ENCODE peak calls at places on chromosomes 3 and 15, in seven cellular contexts. E is dorsolateral prefrontal cortex, U is hepatocyte, V is adrenal gland, S is C1 segment of cervical spinal cord, Q is adipocyte, H is brain microvascular endothelial cell. N is an unnamed sample.

GRCh38 chr3:191762323-191762960 is 301.5 kb downstream of the PYDC2 start:
- DNase-seq in E (no peak), U (peak; percentile 58), V (peak; percentile 26), S (no peak), Q (peak; percentile 9), H (no peak), N (no peak)

GRCh38 chr3:40379674-40380306 is 7.2 kb upstream of the ENTPD3 start:
- DNase-seq in E (no peak), U (no peak), V (no peak), S (no peak), Q (no peak), H (no peak), N (no peak)

GRCh38 chr3:174270841-174271240 is 588.3 kb upstream of the NAALADL2 start:
- DNase-seq in E (no peak), U (peak; percentile 6), V (no peak), S (no peak), Q (peak; percentile 88), H (peak; percentile 67), N (no peak)

GRCh38 chr15:62067448-62068044 is 769 bp downstream of the C2CD4A start:
- DNase-seq in E (peak; percentile 52), U (peak; percentile 28), V (peak; percentile 31), S (no peak), Q (peak; percentile 32), H (no peak), N (peak; percentile 21)

GRCh38 chr3:150599611-150600297 is 3.4 kb upstream of the SELENOT start:
- DNase-seq in E (no peak), U (no peak), V (peak; percentile 63), S (no peak), Q (no peak), H (peak; percentile 87), N (no peak)

GRCh38 chr15:57037548-57037947 is 119.1 kb downstream of the TCF12 start:
- DNase-seq in E (no peak), U (no peak), V (no peak), S (no peak), Q (no peak), H (no peak), N (no peak)

GRCh38 chr15:68479406-68479805 is 47.4 kb upstream of the ITGA11 start:
- DNase-seq in E (no peak), U (peak; percentile 50), V (no peak), S (no peak), Q (peak; percentile 84), H (peak; percentile 80), N (peak; percentile 45)

GRCh38 chr15:90879730-90880366 is 4.5 kb upstream of the FES start:
- DNase-seq in E (no peak), U (no peak), V (no peak), S (no peak), Q (no peak), H (no peak), N (no peak)

GRCh38 chr3:4821975-4822374 is 157.3 kb upstream of the BHLHE40 start:
- DNase-seq in E (no peak), U (no peak), V (peak; percentile 23), S (no peak), Q (no peak), H (no peak), N (no peak)

GRCh38 chr15:52018244-52018643 is 775 bp upstream of the MAPK6 start:
- DNase-seq in E (no peak), U (no peak), V (no peak), S (no peak), Q (peak; percentile 39), H (no peak), N (no peak)

GRCh38 chr3:138452491-138452890 is 18.1 kb downstream of the ESYT3 start:
- DNase-seq in E (peak; percentile 11), U (no peak), V (no peak), S (no peak), Q (no peak), H (no peak), N (no peak)

GRCh38 chr15:98599911-98600685 is 48.2 kb upstream of the IGF1R start:
- DNase-seq in E (no peak), U (peak; percentile 45), V (peak; percentile 62), S (peak; percentile 2), Q (peak; percentile 46), H (peak; percentile 59), N (peak; percentile 66)

GRCh38 chr15:92061511-92062200 is 208.1 kb downstream of the SLCO3A1 start:
- DNase-seq in E (no peak), U (no peak), V (no peak), S (no peak), Q (no peak), H (no peak), N (no peak)

GRCh38 chr3:181952221-181952620 is 240.5 kb downstream of the SOX2 start:
- DNase-seq in E (no peak), U (no peak), V (no peak), S (no peak), Q (no peak), H (no peak), N (no peak)

GRCh38 chr15:42461261-42461660 is 29.7 kb downstream of the ZNF106 start:
- DNase-seq in E (no peak), U (no peak), V (no peak), S (no peak), Q (no peak), H (no peak), N (no peak)

GRCh38 chr3:52052831-52053306 is 3.5 kb downstream of the DUSP7 start:
- DNase-seq in E (peak; percentile 84), U (peak; percentile 65), V (peak; percentile 81), S (peak; percentile 63), Q (peak; percentile 86), H (peak; percentile 75), N (peak; percentile 38)

GRCh38 chr15:47027322-47027946 is 689.9 kb upstream of the SEMA6D start:
- DNase-seq in E (no peak), U (peak; percentile 17), V (no peak), S (no peak), Q (no peak), H (no peak), N (no peak)

GRCh38 chr3:71355862-71356261 is 227.7 kb downstream of the FOXP1 start:
- DNase-seq in E (no peak), U (no peak), V (no peak), S (no peak), Q (no peak), H (no peak), N (no peak)

GRCh38 chr3:13424111-13424844 is 4.2 kb upstream of the NUP210 start:
- DNase-seq in E (no peak), U (no peak), V (no peak), S (no peak), Q (no peak), H (no peak), N (no peak)